ENCODE peak calls at places on chromosomes 2 and 18, in ten cellular contexts. C is NCI-H748 treated with DMSO at 0.1 percent for 48 hours; E is NCI-H446 treated with DMSO at 0.1 percent for 48 hours; P is transverse colon; I is GM10248; V is choroid plexus epithelial cell; J is astrocyte of the spinal cord; H is stimulated activated CD8-positive, alpha-beta memory T cell treated with anti-CD3 and anti-CD28 coated beads, Interleukin-15, amount 100 ng/mL, for 1 hour; Q is NCI-H510A; T is CD8-positive, alpha-beta memory T cell. W is an unnamed sample.

GRCh38 chr2:11111811-11112425 is 43.3 kb upstream of the SLC66A3 start:
- DNase-seq in C (no peak), E (no peak), P (no peak), I (no peak), V (no peak), J (no peak), H (no peak), Q (no peak), T (no peak), W (no peak)

GRCh38 chr2:69026026-69026425 is 13.0 kb downstream of the ANTXR1 start:
- DNase-seq in C (peak), E (no peak), P (peak), I (peak), V (peak), J (peak), H (no peak), Q (no peak), T (no peak), W (peak)

GRCh38 chr2:136225950-136226835 is 108.2 kb upstream of the CXCR4 start:
- DNase-seq in C (no peak), E (no peak), P (peak), I (no peak), V (no peak), J (no peak), H (peak), Q (no peak), T (peak), W (no peak)

GRCh38 chr2:158816797-158817196 is 21.7 kb downstream of the DAPL1 start:
- DNase-seq in C (no peak), E (peak), P (no peak), I (no peak), V (no peak), J (no peak), H (no peak), Q (no peak), T (no peak), W (no peak)

GRCh38 chr2:174972924-174973323 is 32.3 kb downstream of the CHN1 start:
- DNase-seq in C (no peak), E (no peak), P (no peak), I (no peak), V (peak), J (peak), H (no peak), Q (no peak), T (no peak), W (no peak)

GRCh38 chr2:172252154-172252553 is 149.5 kb upstream of the DLX2 start:
- DNase-seq in C (no peak), E (no peak), P (no peak), I (no peak), V (no peak), J (no peak), H (no peak), Q (no peak), T (no peak), W (no peak)

GRCh38 chr2:17184512-17184911 is 333.7 kb downstream of the RAD51AP2 start:
- DNase-seq in C (no peak), E (no peak), P (no peak), I (no peak), V (no peak), J (no peak), H (no peak), Q (no peak), T (no peak), W (no peak)

GRCh38 chr18:8820701-8821465 is 115.5 kb downstream of the MTCL1 start:
- DNase-seq in C (no peak), E (no peak), P (no peak), I (no peak), V (peak), J (no peak), H (no peak), Q (no peak), T (no peak), W (no peak)

GRCh38 chr2:10269291-10269690 is 33.4 kb upstream of the HPCAL1 start:
- DNase-seq in C (no peak), E (no peak), P (peak), I (no peak), V (no peak), J (no peak), H (no peak), Q (no peak), T (no peak), W (no peak)

GRCh38 chr2:96507957-96508520 is 2.9 kb upstream of the NEURL3 start:
- DNase-seq in C (no peak), E (no peak), P (peak), I (peak), V (peak), J (peak), H (peak), Q (peak), T (peak), W (peak)

GRCh38 chr2:96867756-96868554 is 1.9 kb downstream of the SEMA4C start:
- DNase-seq in C (no peak), E (no peak), P (no peak), I (no peak), V (peak), J (peak), H (no peak), Q (no peak), T (no peak), W (no peak)

GRCh38 chr2:237353207-237353606 is 60.8 kb downstream of the COL6A3 start:
- DNase-seq in C (no peak), E (no peak), P (no peak), I (no peak), V (no peak), J (no peak), H (no peak), Q (peak), T (no peak), W (no peak)

GRCh38 chr18:74226156-74226555 is 65.6 kb downstream of the CYB5A start:
- DNase-seq in C (no peak), E (no peak), P (no peak), I (no peak), V (peak), J (no peak), H (no peak), Q (no peak), T (no peak), W (peak)

GRCh38 chr2:229849073-229849472 is 72.7 kb downstream of the TRIP12 start:
- DNase-seq in C (no peak), E (no peak), P (no peak), I (no peak), V (no peak), J (no peak), H (no peak), Q (no peak), T (no peak), W (no peak)

GRCh38 chr2:44866131-44866530 is 75.4 kb upstream of the SIX3 start:
- DNase-seq in C (no peak), E (no peak), P (no peak), I (no peak), V (no peak), J (no peak), H (no peak), Q (no peak), T (no peak), W (no peak)

GRCh38 chr2:47900857-47901256 is 5.4 kb downstream of the FBXO11 start:
- DNase-seq in C (no peak), E (no peak), P (no peak), I (no peak), V (no peak), J (no peak), H (no peak), Q (no peak), T (no peak), W (no peak)

GRCh38 chr18:59065684-59066083 is 74.0 kb upstream of the SEC11C start:
- DNase-seq in C (peak), E (no peak), P (no peak), I (no peak), V (no peak), J (no peak), H (no peak), Q (no peak), T (no peak), W (no peak)

GRCh38 chr18:10558243-10558966 is 32.6 kb downstream of the NAPG start:
- DNase-seq in C (no peak), E (no peak), P (no peak), I (no peak), V (no peak), J (no peak), H (no peak), Q (no peak), T (no peak), W (no peak)

GRCh38 chr2:101963198-101963597 is 28.6 kb upstream of the IL1R2 start:
- DNase-seq in C (no peak), E (no peak), P (no peak), I (no peak), V (no peak), J (no peak), H (no peak), Q (no peak), T (no peak), W (no peak)

GRCh38 chr2:139916822-139917221 is 1136.6 kb upstream of the NXPH2 start:
- DNase-seq in C (no peak), E (no peak), P (no peak), I (no peak), V (no peak), J (no peak), H (no peak), Q (no peak), T (no peak), W (no peak)

GRCh38 chr18:36829362-36830140 is 624 bp downstream of the KIAA1328 start:
- DNase-seq in C (peak), E (no peak), P (no peak), I (no peak), V (peak), J (peak), H (no peak), Q (no peak), T (no peak), W (peak)

GRCh38 chr2:144183744-144184143 is 336.2 kb downstream of the ZEB2 start:
- DNase-seq in C (no peak), E (no peak), P (peak), I (peak), V (peak), J (no peak), H (peak), Q (no peak), T (peak), W (peak)

GRCh38 chr18:79507076-79507545 is 111.4 kb downstream of the NFATC1 start:
- DNase-seq in C (no peak), E (no peak), P (peak), I (no peak), V (peak), J (peak), H (no peak), Q (no peak), T (no peak), W (no peak)

GRCh38 chr18:57814555-57814954 is 11.4 kb upstream of the ATP8B1 start:
- DNase-seq in C (no peak), E (no peak), P (no peak), I (no peak), V (no peak), J (no peak), H (no peak), Q (no peak), T (no peak), W (no peak)

GRCh38 chr2:36561223-36561944 is 36.6 kb downstream of the FEZ2 start:
- DNase-seq in C (no peak), E (no peak), P (peak), I (no peak), V (peak), J (peak), H (no peak), Q (no peak), T (no peak), W (peak)

GRCh38 chr2:232043966-232044365 is 82.5 kb downstream of the DIS3L2 start:
- DNase-seq in C (no peak), E (no peak), P (no peak), I (no peak), V (no peak), J (no peak), H (no peak), Q (no peak), T (no peak), W (no peak)

GRCh38 chr18:57906852-57907251 is 103.7 kb upstream of the ATP8B1 start:
- DNase-seq in C (no peak), E (no peak), P (no peak), I (no peak), V (peak), J (no peak), H (no peak), Q (no peak), T (no peak), W (no peak)

GRCh38 chr2:182358601-182359000 is 68.2 kb downstream of the PDE1A start:
- DNase-seq in C (no peak), E (no peak), P (no peak), I (no peak), V (no peak), J (no peak), H (no peak), Q (no peak), T (no peak), W (no peak)